ENCODE peak calls at places on chromosomes 11 and 22, in six cellular contexts. One of them, this sample, is unnamed.

GRCh38 chr11:86671386-86672006 is 920 bp downstream of the ME3 start:
- DNase-seq in NCI-H774: peak; percentile 28
- DNase-seq in A549: peak; percentile 53
- DNase-seq in anterior cingulate cortex: peak; percentile 52
- DNase-seq in HFFc6: no peak
- DNase-seq in left colon: peak; percentile 80
- DNase-seq in this sample: peak; percentile 51

GRCh38 chr11:70415642-70416395 is 17.5 kb downstream of the CTTN start:
- DNase-seq in NCI-H774: no peak
- DNase-seq in A549: no peak
- DNase-seq in anterior cingulate cortex: no peak
- DNase-seq in HFFc6: peak; percentile 38
- DNase-seq in left colon: no peak
- DNase-seq in this sample: no peak

GRCh38 chr11:46529086-46529905 is 64.5 kb downstream of the AMBRA1 start:
- DNase-seq in NCI-H774: peak; percentile 36
- DNase-seq in A549: peak; percentile 73
- DNase-seq in anterior cingulate cortex: no peak
- DNase-seq in HFFc6: peak; percentile 42
- DNase-seq in left colon: peak; percentile 55
- DNase-seq in this sample: peak; percentile 80

GRCh38 chr11:62854825-62855570 is 15.6 kb upstream of the WDR74 start:
- DNase-seq in NCI-H774: no peak
- DNase-seq in A549: no peak
- DNase-seq in anterior cingulate cortex: no peak
- DNase-seq in HFFc6: no peak
- DNase-seq in left colon: no peak
- DNase-seq in this sample: no peak

GRCh38 chr11:62567018-62567633 is 6.6 kb downstream of the EEF1G start:
- DNase-seq in NCI-H774: no peak
- DNase-seq in A549: no peak
- DNase-seq in anterior cingulate cortex: no peak
- DNase-seq in HFFc6: no peak
- DNase-seq in left colon: no peak
- DNase-seq in this sample: no peak

GRCh38 chr11:43852057-43852636 is 28.5 kb upstream of the ALKBH3 start:
- DNase-seq in NCI-H774: peak; percentile 37
- DNase-seq in A549: peak; percentile 79
- DNase-seq in anterior cingulate cortex: no peak
- DNase-seq in HFFc6: peak; percentile 73
- DNase-seq in left colon: no peak
- DNase-seq in this sample: peak; percentile 65

GRCh38 chr11:111936045-111936400 is 1.1 kb upstream of the DIXDC1 start:
- DNase-seq in NCI-H774: no peak
- DNase-seq in A549: no peak
- DNase-seq in anterior cingulate cortex: no peak
- DNase-seq in HFFc6: no peak
- DNase-seq in left colon: no peak
- DNase-seq in this sample: no peak

GRCh38 chr22:44686873-44687600 is 15.0 kb upstream of the PRR5 start:
- DNase-seq in NCI-H774: no peak
- DNase-seq in A549: peak; percentile 43
- DNase-seq in anterior cingulate cortex: no peak
- DNase-seq in HFFc6: no peak
- DNase-seq in left colon: no peak
- DNase-seq in this sample: no peak

GRCh38 chr11:35327829-35328228 is 91.5 kb downstream of the SLC1A2 start:
- DNase-seq in NCI-H774: no peak
- DNase-seq in A549: no peak
- DNase-seq in anterior cingulate cortex: no peak
- DNase-seq in HFFc6: no peak
- DNase-seq in left colon: no peak
- DNase-seq in this sample: no peak

GRCh38 chr22:46103664-46104063 is 46.7 kb upstream of the PPARA start:
- DNase-seq in NCI-H774: no peak
- DNase-seq in A549: no peak
- DNase-seq in anterior cingulate cortex: no peak
- DNase-seq in HFFc6: no peak
- DNase-seq in left colon: no peak
- DNase-seq in this sample: no peak

GRCh38 chr11:47987781-47988180 is 7.4 kb downstream of the PTPRJ start:
- DNase-seq in NCI-H774: no peak
- DNase-seq in A549: no peak
- DNase-seq in anterior cingulate cortex: no peak
- DNase-seq in HFFc6: no peak
- DNase-seq in left colon: peak; percentile 67
- DNase-seq in this sample: no peak

GRCh38 chr11:79076526-79077115 is 364.2 kb downstream of the TENM4 start:
- DNase-seq in NCI-H774: no peak
- DNase-seq in A549: peak; percentile 31
- DNase-seq in anterior cingulate cortex: no peak
- DNase-seq in HFFc6: no peak
- DNase-seq in left colon: no peak
- DNase-seq in this sample: peak; percentile 55

GRCh38 chr11:114610984-114611944 is 15.7 kb upstream of the NXPE4 start:
- DNase-seq in NCI-H774: no peak
- DNase-seq in A549: peak; percentile 4
- DNase-seq in anterior cingulate cortex: no peak
- DNase-seq in HFFc6: no peak
- DNase-seq in left colon: no peak
- DNase-seq in this sample: no peak

GRCh38 chr11:126231725-126232459 is 20.3 kb downstream of the FAM118B start:
- DNase-seq in NCI-H774: no peak
- DNase-seq in A549: no peak
- DNase-seq in anterior cingulate cortex: no peak
- DNase-seq in HFFc6: peak; percentile 13
- DNase-seq in left colon: no peak
- DNase-seq in this sample: no peak

GRCh38 chr11:73866095-73866579 is 10.5 kb downstream of the COA4 start:
- DNase-seq in NCI-H774: no peak
- DNase-seq in A549: no peak
- DNase-seq in anterior cingulate cortex: no peak
- DNase-seq in HFFc6: peak; percentile 26
- DNase-seq in left colon: no peak
- DNase-seq in this sample: peak; percentile 4

GRCh38 chr11:72629266-72629665 is 45.0 kb downstream of the PDE2A start:
- DNase-seq in NCI-H774: no peak
- DNase-seq in A549: no peak
- DNase-seq in anterior cingulate cortex: no peak
- DNase-seq in HFFc6: no peak
- DNase-seq in left colon: peak; percentile 76
- DNase-seq in this sample: no peak

GRCh38 chr11:87290304-87290922 is 252.7 kb downstream of the TMEM135 start:
- DNase-seq in NCI-H774: peak; percentile 70
- DNase-seq in A549: peak; percentile 59
- DNase-seq in anterior cingulate cortex: no peak
- DNase-seq in HFFc6: peak; percentile 58
- DNase-seq in left colon: no peak
- DNase-seq in this sample: peak; percentile 52

GRCh38 chr11:44809283-44809682 is 82.5 kb downstream of the TSPAN18 start:
- DNase-seq in NCI-H774: no peak
- DNase-seq in A549: no peak
- DNase-seq in anterior cingulate cortex: no peak
- DNase-seq in HFFc6: no peak
- DNase-seq in left colon: no peak
- DNase-seq in this sample: no peak

GRCh38 chr11:24064309-24064903 is 432.4 kb upstream of the LUZP2 start:
- DNase-seq in NCI-H774: no peak
- DNase-seq in A549: no peak
- DNase-seq in anterior cingulate cortex: no peak
- DNase-seq in HFFc6: no peak
- DNase-seq in left colon: no peak
- DNase-seq in this sample: no peak

GRCh38 chr11:57477507-57478189 is 17.3 kb downstream of the RTN4RL2 start:
- DNase-seq in NCI-H774: no peak
- DNase-seq in A549: no peak
- DNase-seq in anterior cingulate cortex: no peak
- DNase-seq in HFFc6: no peak
- DNase-seq in left colon: no peak
- DNase-seq in this sample: no peak

GRCh38 chr22:33597274-33597985 is 322.8 kb downstream of the LARGE1 start:
- DNase-seq in NCI-H774: no peak
- DNase-seq in A549: no peak
- DNase-seq in anterior cingulate cortex: no peak
- DNase-seq in HFFc6: no peak
- DNase-seq in left colon: no peak
- DNase-seq in this sample: no peak

GRCh38 chr22:43983808-43984207 is 28.6 kb downstream of the SAMM50 start:
- DNase-seq in NCI-H774: no peak
- DNase-seq in A549: no peak
- DNase-seq in anterior cingulate cortex: no peak
- DNase-seq in HFFc6: no peak
- DNase-seq in left colon: no peak
- DNase-seq in this sample: no peak

GRCh38 chr11:72792437-72793021 is 1.3 kb downstream of the STARD10 start:
- DNase-seq in NCI-H774: no peak
- DNase-seq in A549: no peak
- DNase-seq in anterior cingulate cortex: no peak
- DNase-seq in HFFc6: no peak
- DNase-seq in left colon: no peak
- DNase-seq in this sample: no peak

GRCh38 chr11:45736424-45736823 is 68.5 kb upstream of the SLC35C1 start:
- DNase-seq in NCI-H774: peak; percentile 35
- DNase-seq in A549: peak; percentile 56
- DNase-seq in anterior cingulate cortex: no peak
- DNase-seq in HFFc6: peak; percentile 31
- DNase-seq in left colon: no peak
- DNase-seq in this sample: no peak

GRCh38 chr11:112377946-112378345 is 117.3 kb upstream of the PLET1 start:
- DNase-seq in NCI-H774: no peak
- DNase-seq in A549: no peak
- DNase-seq in anterior cingulate cortex: no peak
- DNase-seq in HFFc6: no peak
- DNase-seq in left colon: no peak
- DNase-seq in this sample: no peak

GRCh38 chr22:46293591-46294260 is 2.9 kb upstream of the GTSE1 start:
- DNase-seq in NCI-H774: no peak
- DNase-seq in A549: no peak
- DNase-seq in anterior cingulate cortex: peak; percentile 7
- DNase-seq in HFFc6: peak; percentile 65
- DNase-seq in left colon: no peak
- DNase-seq in this sample: no peak

GRCh38 chr11:75241906-75242644 is 1.5 kb downstream of the TPBGL start:
- DNase-seq in NCI-H774: no peak
- DNase-seq in A549: no peak
- DNase-seq in anterior cingulate cortex: no peak
- DNase-seq in HFFc6: no peak
- DNase-seq in left colon: peak; percentile 17
- DNase-seq in this sample: no peak

GRCh38 chr11:24324211-24324610 is 172.6 kb upstream of the LUZP2 start:
- DNase-seq in NCI-H774: no peak
- DNase-seq in A549: no peak
- DNase-seq in anterior cingulate cortex: no peak
- DNase-seq in HFFc6: no peak
- DNase-seq in left colon: no peak
- DNase-seq in this sample: peak; percentile 33

GRCh38 chr11:46391578-46392420 is at the start of gene CHRM4:
- DNase-seq in NCI-H774: peak; percentile 86
- DNase-seq in A549: peak; percentile 65
- DNase-seq in anterior cingulate cortex: no peak
- DNase-seq in HFFc6: no peak
- DNase-seq in left colon: no peak
- DNase-seq in this sample: peak; percentile 86

GRCh38 chr22:43005106-43005505 is 9.8 kb downstream of the PACSIN2 start:
- DNase-seq in NCI-H774: no peak
- DNase-seq in A549: no peak
- DNase-seq in anterior cingulate cortex: no peak
- DNase-seq in HFFc6: no peak
- DNase-seq in left colon: no peak
- DNase-seq in this sample: no peak

GRCh38 chr11:105588001-105588400 is 21.9 kb upstream of the GRIA4 start:
- DNase-seq in NCI-H774: no peak
- DNase-seq in A549: no peak
- DNase-seq in anterior cingulate cortex: no peak
- DNase-seq in HFFc6: peak; percentile 37
- DNase-seq in left colon: no peak
- DNase-seq in this sample: peak; percentile 40

GRCh38 chr22:46129390-46130041 is 20.8 kb upstream of the PPARA start:
- DNase-seq in NCI-H774: no peak
- DNase-seq in A549: no peak
- DNase-seq in anterior cingulate cortex: no peak
- DNase-seq in HFFc6: no peak
- DNase-seq in left colon: no peak
- DNase-seq in this sample: no peak

GRCh38 chr11:114259124-114259526 is 37.1 kb upstream of the NNMT start:
- DNase-seq in NCI-H774: no peak
- DNase-seq in A549: no peak
- DNase-seq in anterior cingulate cortex: no peak
- DNase-seq in HFFc6: no peak
- DNase-seq in left colon: no peak
- DNase-seq in this sample: no peak

GRCh38 chr11:13644997-13645667 is 23.3 kb upstream of the FAR1 start:
- DNase-seq in NCI-H774: no peak
- DNase-seq in A549: no peak
- DNase-seq in anterior cingulate cortex: no peak
- DNase-seq in HFFc6: no peak
- DNase-seq in left colon: no peak
- DNase-seq in this sample: no peak

This sample was measured in AG08396.